ENCODE peak calls at places on chromosome X, in eight cellular contexts. H, D, K, C, J, E, N and V are unnamed samples.

GRCh38 chrX:39012561-39013209 is 211.4 kb downstream of the MID1IP1 start:
- DNase-seq in H (no peak), D (no peak), K (no peak), C (no peak), J (no peak), E (peak), N (no peak), V (peak)

GRCh38 chrX:23720117-23720677 is 22.9 kb downstream of the ACOT9 start:
- DNase-seq in H (no peak), D (no peak), K (no peak), C (no peak), J (no peak), E (no peak), N (no peak), V (no peak)

GRCh38 chrX:150581093-150581775 is 12.8 kb downstream of the MTM1 start:
- DNase-seq in H (no peak), D (peak), K (peak), C (no peak), J (no peak), E (peak), N (no peak), V (peak)

GRCh38 chrX:48558270-48558669 is 16.0 kb upstream of the RBM3 start:
- DNase-seq in H (no peak), D (peak), K (no peak), C (peak), J (no peak), E (peak), N (no peak), V (peak)

GRCh38 chrX:19846995-19847790 is 40.2 kb downstream of the SH3KBP1 start:
- DNase-seq in H (peak), D (peak), K (peak), C (peak), J (no peak), E (peak), N (no peak), V (peak)

GRCh38 chrX:10433296-10433965 is 187.0 kb downstream of the MID1 start:
- DNase-seq in H (no peak), D (no peak), K (no peak), C (no peak), J (no peak), E (no peak), N (no peak), V (no peak)

GRCh38 chrX:72536542-72536941 is 36.1 kb downstream of the HDAC8 start:
- DNase-seq in H (no peak), D (no peak), K (no peak), C (no peak), J (no peak), E (no peak), N (no peak), V (no peak)

GRCh38 chrX:109735241-109735744 is 2.2 kb upstream of the ACSL4 start:
- DNase-seq in H (no peak), D (no peak), K (no peak), C (no peak), J (no peak), E (no peak), N (no peak), V (no peak)

GRCh38 chrX:46549914-46550313 is 4.7 kb upstream of the ZNF674 start:
- DNase-seq in H (no peak), D (no peak), K (no peak), C (no peak), J (no peak), E (no peak), N (no peak), V (no peak)

GRCh38 chrX:140149761-140150160 is 184.4 kb upstream of the CXorf66 start:
- DNase-seq in H (no peak), D (no peak), K (no peak), C (no peak), J (no peak), E (no peak), N (no peak), V (no peak)

GRCh38 chrX:22818061-22818460 is 181.7 kb upstream of the DDX53 start:
- DNase-seq in H (no peak), D (peak), K (no peak), C (no peak), J (no peak), E (peak), N (no peak), V (no peak)

GRCh38 chrX:47539860-47540259 is 21.1 kb upstream of the ARAF start:
- DNase-seq in H (no peak), D (no peak), K (no peak), C (no peak), J (no peak), E (peak), N (no peak), V (peak)

GRCh38 chrX:130211415-130212186 is 39.8 kb downstream of the RAB33A start:
- DNase-seq in H (peak), D (no peak), K (no peak), C (no peak), J (no peak), E (no peak), N (no peak), V (no peak)

GRCh38 chrX:40090050-40090804 is 7.5 kb downstream of the BCOR start:
- DNase-seq in H (no peak), D (no peak), K (no peak), C (no peak), J (peak), E (no peak), N (peak), V (no peak)

GRCh38 chrX:130857207-130857606 is 45.8 kb downstream of the ENOX2 start:
- DNase-seq in H (no peak), D (no peak), K (no peak), C (no peak), J (no peak), E (no peak), N (no peak), V (no peak)

GRCh38 chrX:150365953-150366911 is 3.1 kb downstream of the MAMLD1 start:
- DNase-seq in H (peak), D (peak), K (no peak), C (no peak), J (peak), E (peak), N (no peak), V (peak)

GRCh38 chrX:24204331-24204730 is 54.8 kb downstream of the ZFX start:
- DNase-seq in H (no peak), D (peak), K (no peak), C (peak), J (no peak), E (no peak), N (no peak), V (peak)

GRCh38 chrX:46152756-46153155 is 392.5 kb downstream of the ZNF674 start:
- DNase-seq in H (no peak), D (no peak), K (no peak), C (no peak), J (no peak), E (no peak), N (no peak), V (no peak)

GRCh38 chrX:154063234-154063633 is 34.3 kb downstream of the MECP2 start:
- DNase-seq in H (no peak), D (no peak), K (no peak), C (no peak), J (no peak), E (no peak), N (no peak), V (no peak)

GRCh38 chrX:18885317-18886004 is 98.5 kb downstream of the PHKA2 start:
- DNase-seq in H (no peak), D (peak), K (no peak), C (no peak), J (no peak), E (peak), N (no peak), V (peak)

GRCh38 chrX:53116101-53116500 is 22.2 kb downstream of the KANTR start:
- DNase-seq in H (no peak), D (peak), K (peak), C (no peak), J (no peak), E (peak), N (no peak), V (peak)

GRCh38 chrX:151384807-151385206 is 12.2 kb upstream of the VMA21 start:
- DNase-seq in H (no peak), D (no peak), K (no peak), C (no peak), J (peak), E (no peak), N (peak), V (no peak)

GRCh38 chrX:1427756-1428155 is 25.0 kb downstream of the ASMTL start:
- DNase-seq in H (no peak), D (no peak), K (no peak), C (no peak), J (peak), E (no peak), N (no peak), V (no peak)

GRCh38 chrX:21926116-21926515 is 14.4 kb upstream of the SMS start:
- DNase-seq in H (no peak), D (peak), K (no peak), C (no peak), J (no peak), E (peak), N (no peak), V (peak)

GRCh38 chrX:74422576-74423288 is 1.4 kb downstream of the SLC16A2 start:
- DNase-seq in H (no peak), D (peak), K (no peak), C (peak), J (peak), E (peak), N (peak), V (peak)

GRCh38 chrX:96004386-96004785 is 680.3 kb upstream of the DIAPH2 start:
- DNase-seq in H (no peak), D (peak), K (no peak), C (no peak), J (no peak), E (peak), N (no peak), V (peak)

GRCh38 chrX:43175428-43175827 is 397.5 kb upstream of the PPP1R2C start:
- DNase-seq in H (no peak), D (no peak), K (no peak), C (no peak), J (no peak), E (peak), N (no peak), V (no peak)

GRCh38 chrX:106917830-106918500 is 2.2 kb upstream of the CLDN2 start:
- DNase-seq in H (no peak), D (peak), K (peak), C (no peak), J (no peak), E (peak), N (no peak), V (peak)